ENCODE peak calls at places on chromosomes 1 and 21, in ten cellular contexts. J is thyroid gland; H is heart left ventricle; V is Karpas-422; F is mesendoderm; X is lower lobe of right lung; E is neural progenitor cell; Z is CD8-positive, alpha-beta memory T cell; O is esophagus muscularis mucosa; Y is ovary. Q is an unnamed sample. For H3K4me1, the result is how much of the 10 kb centered on the place peaks cover.

GRCh38 chr1:109932679-109933078 is 22.0 kb downstream of the CSF1 start:
- DNase-seq in J (no peak), H (no peak), V (no peak), F (no peak), X (no peak), E (no peak), Z (no peak), O (no peak), Y (no peak), Q (no peak)

GRCh38 chr1:207026177-207026576 is 6.4 kb downstream of the C1orf116 start:
- DNase-seq in J (no peak), H (no peak), V (no peak), F (no peak), X (no peak), E (no peak), Z (no peak), O (no peak), Y (no peak), Q (no peak)

GRCh38 chr1:246784621-246785535 is 60.7 kb downstream of the SCCPDH start:
- DNase-seq in J (no peak), H (no peak), V (no peak), F (no peak), X (no peak), E (no peak), Z (peak), O (no peak), Y (no peak), Q (no peak)

GRCh38 chr1:164785841-164786534 is 227.0 kb downstream of the PBX1 start:
- DNase-seq in J (peak), H (no peak), V (no peak), F (no peak), X (no peak), E (no peak), Z (no peak), O (no peak), Y (peak), Q (no peak)

GRCh38 chr1:244353572-244354091 is 98.1 kb downstream of the ADSS2 start:
- DNase-seq in J (peak), H (peak), V (no peak), F (peak), X (peak), E (peak), Z (no peak), O (no peak), Y (no peak), Q (peak)

GRCh38 chr1:156517746-156518145 is 17.2 kb upstream of the MEF2D start:
- DNase-seq in J (no peak), H (no peak), V (no peak), F (no peak), X (no peak), E (no peak), Z (no peak), O (no peak), Y (no peak), Q (no peak)

GRCh38 chr21:45385549-45386050 is 19.4 kb upstream of the COL18A1 start:
- DNase-seq in J (no peak), H (peak), V (no peak), F (no peak), X (peak), E (no peak), Z (no peak), O (no peak), Y (peak), Q (no peak)

GRCh38 chr1:94831636-94832035 is 11.5 kb downstream of the SLC44A3 start:
- DNase-seq in J (no peak), H (no peak), V (no peak), F (no peak), X (no peak), E (no peak), Z (no peak), O (no peak), Y (no peak), Q (no peak)

GRCh38 chr1:113247805-113248204 is 142.5 kb upstream of the MAGI3 start:
- DNase-seq in J (no peak), H (no peak), V (no peak), F (no peak), X (no peak), E (no peak), Z (no peak), O (no peak), Y (no peak), Q (no peak)

GRCh38 chr1:7469255-7469938 is 301.7 kb upstream of the VAMP3 start:
- DNase-seq in J (peak), H (no peak), V (no peak), F (no peak), X (no peak), E (no peak), Z (no peak), O (no peak), Y (no peak), Q (no peak)

GRCh38 chr21:37445228-37445627 is 78.7 kb downstream of the DYRK1A start:
- DNase-seq in J (no peak), H (no peak), V (no peak), F (no peak), X (no peak), E (no peak), Z (no peak), O (no peak), Y (no peak), Q (no peak)

GRCh38 chr1:154624756-154625643 is 17.0 kb upstream of the ADAR start:
- DNase-seq in J (no peak), H (no peak), V (peak), F (no peak), X (no peak), E (no peak), Z (no peak), O (no peak), Y (no peak), Q (no peak)

GRCh38 chr1:206909167-206909882 is 12.1 kb downstream of the IL24 start:
- DNase-seq in J (peak), H (peak), V (no peak), F (peak), X (peak), E (peak), Z (peak), O (no peak), Y (peak), Q (peak)

GRCh38 chr1:22018583-22019559 is 17.4 kb downstream of the CELA3A start:
- DNase-seq in J (no peak), H (peak), V (peak), F (no peak), X (peak), E (no peak), Z (peak), O (no peak), Y (no peak), Q (no peak)

GRCh38 chr1:87292684-87293493 is 35.8 kb upstream of the LMO4 start:
- DNase-seq in J (peak), H (peak), V (peak), F (peak), X (no peak), E (peak), Z (peak), O (no peak), Y (peak), Q (no peak)

DNA sequence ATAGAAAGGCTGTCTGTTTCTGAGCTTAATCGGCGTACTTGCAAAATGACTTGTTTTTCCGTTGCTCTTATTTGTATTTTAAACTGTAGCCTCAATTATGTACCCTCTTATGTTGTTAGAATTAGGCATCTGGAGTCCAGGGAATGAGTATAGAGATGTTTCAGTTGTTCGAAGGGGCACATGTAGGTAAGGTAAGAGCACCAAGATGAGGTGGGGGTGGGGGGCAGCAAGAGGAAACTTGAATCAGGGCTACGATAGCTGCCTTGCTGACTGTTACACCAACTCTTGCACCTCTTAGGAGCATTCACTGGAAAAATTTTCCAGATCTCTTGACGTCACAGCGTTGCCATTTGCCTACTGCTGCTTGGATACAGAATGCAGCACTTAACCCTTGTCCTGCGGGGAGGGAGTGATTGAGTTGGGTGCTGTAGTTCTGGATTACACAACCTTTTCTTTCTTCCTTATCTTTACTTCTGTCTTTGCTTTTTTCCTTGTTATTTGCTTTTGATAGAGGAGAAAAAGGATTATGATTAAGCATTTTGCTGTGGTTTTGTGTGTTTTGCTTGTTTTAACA is 3.2 kb downstream of the ATP1B1 start:
- DNase-seq in J (peak), H (peak), V (no peak), F (peak), X (peak), E (peak), Z (no peak), O (no peak), Y (peak), Q (no peak)
- H3K4me3 ChIP-seq in J (no peak), H (peak), V (no peak), F (no peak), X (peak), E (peak), Z (no peak), O (peak), Y (peak), Q (peak)

GRCh38 chr21:38802050-38803026 is 3.4 kb upstream of the ETS2 start:
- DNase-seq in J (no peak), H (no peak), V (no peak), F (no peak), X (no peak), E (no peak), Z (no peak), O (no peak), Y (no peak), Q (no peak)

GRCh38 chr21:38804030-38804616 is 1.6 kb upstream of the ETS2 start:
- DNase-seq in J (no peak), H (no peak), V (no peak), F (no peak), X (no peak), E (no peak), Z (no peak), O (no peak), Y (no peak), Q (no peak)

GRCh38 chr21:38800924-38801744 is 4.6 kb upstream of the ETS2 start:
- DNase-seq in J (no peak), H (no peak), V (no peak), F (no peak), X (no peak), E (no peak), Z (no peak), O (no peak), Y (no peak), Q (no peak)

GRCh38 chr21:38804617-38805281 is 980 bp upstream of the ETS2 start:
- DNase-seq in J (peak), H (peak), V (peak), F (no peak), X (peak), E (no peak), Z (no peak), O (no peak), Y (peak), Q (peak)

DNA sequence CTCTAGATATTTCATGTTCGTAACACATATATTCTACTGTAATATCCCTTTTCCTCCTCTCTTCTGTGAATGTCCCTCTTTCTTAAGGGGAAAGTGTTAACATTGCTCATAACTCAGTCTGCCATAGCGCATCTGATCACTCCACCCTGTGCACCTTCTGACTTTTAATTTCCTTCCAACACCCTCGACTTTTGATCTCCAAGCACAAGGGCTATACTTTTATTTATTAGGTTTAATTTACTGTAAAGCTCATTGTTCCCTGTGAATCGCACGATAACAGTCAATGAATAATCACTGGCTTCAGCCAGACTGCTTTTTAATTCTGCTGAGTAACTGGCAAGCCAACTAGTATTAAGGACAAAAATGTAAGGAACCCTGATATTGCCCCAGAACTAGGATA is 2.7 kb upstream of the ETS2 start:
- DNase-seq in J (no peak), H (no peak), V (no peak), F (no peak), X (no peak), E (no peak), Z (no peak), O (no peak), Y (no peak), Q (no peak)
- H3K4me1 ChIP-seq in J (under half), H (under half), V (under half), F (under half), X (under half), E (under half), Z (under half), O (under half), Y (under half), Q (under half)

GRCh38 chr1:46442317-46443161 is 47.1 kb upstream of the DMBX1 start:
- DNase-seq in J (peak), H (peak), V (peak), F (peak), X (peak), E (peak), Z (peak), O (peak), Y (peak), Q (peak)
- H3K4me3 ChIP-seq in J (no peak), H (no peak), V (peak), F (no peak), X (peak), E (peak), Z (peak), O (peak), Y (peak), Q (peak)

DNA sequence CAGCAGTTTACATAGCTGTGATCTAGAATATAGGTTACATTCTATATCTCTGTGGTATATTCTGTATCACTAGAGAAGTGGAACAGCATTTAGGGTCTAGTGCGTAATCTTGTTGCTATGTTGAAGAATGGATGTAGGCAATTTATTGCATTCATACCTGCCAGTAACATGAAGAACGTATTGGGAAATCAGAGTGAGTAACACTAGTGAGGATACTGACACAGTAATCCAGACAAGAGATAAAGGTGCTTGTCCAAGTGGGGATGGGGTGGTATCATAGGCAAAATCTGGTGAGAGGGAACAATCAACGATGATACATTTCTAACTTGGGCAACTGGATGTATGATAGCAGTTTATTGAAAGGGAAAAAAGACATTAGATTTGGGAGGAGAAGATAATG is 9.8 kb downstream of the PPP2R5A start:
- DNase-seq in J (no peak), H (no peak), V (no peak), F (no peak), X (no peak), E (no peak), Z (no peak), O (no peak), Y (no peak), Q (no peak)
- H3K4me1 ChIP-seq in J (under half), H (half or more), V (under half), F (under half), X (half or more), E (under half), Z (half or more), O (half or more), Y (under half), Q (under half)

DNA sequence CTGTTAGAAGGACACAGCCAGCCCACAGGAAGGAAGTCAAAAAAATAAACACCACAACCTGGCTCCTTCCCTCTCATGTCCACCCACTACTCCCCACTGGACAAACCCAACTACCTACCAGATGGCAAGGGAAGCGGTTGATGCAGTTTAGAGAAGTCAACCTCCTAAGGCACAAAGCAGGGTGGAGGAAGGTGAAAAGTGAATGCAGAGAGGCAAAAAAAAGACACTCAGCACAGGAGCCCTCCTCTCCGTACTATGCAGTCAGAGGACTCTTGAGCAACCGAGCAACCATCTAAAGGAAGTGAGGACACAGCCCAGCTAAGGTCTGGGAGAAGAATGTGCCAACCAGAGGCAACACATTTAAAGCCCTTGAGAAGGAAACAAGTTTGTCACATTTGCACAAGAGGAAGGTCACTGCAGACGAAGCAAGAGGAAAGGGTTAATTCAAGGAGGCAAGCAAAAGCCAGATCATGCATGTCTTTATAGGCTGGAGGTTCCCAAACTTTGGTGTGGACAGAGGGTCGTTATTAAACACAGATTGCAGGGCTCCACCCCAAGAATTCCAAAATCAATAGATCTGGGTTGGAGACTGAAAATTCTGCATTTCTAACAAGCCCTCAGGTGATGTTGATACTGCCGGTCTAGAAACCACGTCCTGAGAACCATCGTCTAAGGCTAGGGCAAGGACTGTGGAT is 19.8 kb downstream of the TP53BP2 start:
- DNase-seq in J (peak), H (no peak), V (no peak), F (no peak), X (no peak), E (no peak), Z (no peak), O (no peak), Y (no peak), Q (no peak)
- H3K4me3 ChIP-seq in J (no peak), H (no peak), V (no peak), F (no peak), X (no peak), E (no peak), Z (no peak), O (no peak), Y (no peak), Q (no peak)

GRCh38 chr1:13952985-13953384 is 253.0 kb downstream of the PRDM2 start:
- DNase-seq in J (no peak), H (no peak), V (no peak), F (peak), X (no peak), E (no peak), Z (no peak), O (no peak), Y (no peak), Q (no peak)
- H3K4me1 ChIP-seq in J (under half), H (under half), V (under half), F (under half), X (under half), E (under half), Z (under half), O (under half), Y (under half), Q (under half)

GRCh38 chr1:55951291-55951690 is 628.1 kb downstream of the PLPP3 start:
- DNase-seq in J (no peak), H (no peak), V (no peak), F (no peak), X (no peak), E (no peak), Z (no peak), O (no peak), Y (no peak), Q (no peak)
- H3K4me3 ChIP-seq in J (no peak), H (no peak), V (no peak), F (no peak), X (no peak), E (no peak), Z (no peak), O (no peak), Y (no peak), Q (no peak)

GRCh38 chr1:201456499-201457309 is 12.3 kb downstream of the PHLDA3 start:
- DNase-seq in J (peak), H (peak), V (peak), F (peak), X (peak), E (peak), Z (no peak), O (no peak), Y (no peak), Q (peak)
- H3K4me1 ChIP-seq in J (half or more), H (under half), V (half or more), F (under half), X (under half), E (under half), Z (under half), O (under half), Y (under half), Q (under half)